ENCODE peak calls at places on chromosomes 16 and 17, in eight cellular contexts. B is A549, A is NCI-H1694, K is RPMI7951, G is AML-193, S is endothelial cell, E is cardiac muscle cell, U is HT-29. L is an unnamed sample.

GRCh38 chr16:84088695-84089395 is 27.9 kb downstream of the MBTPS1 start:
- DNase-seq in B (no peak), A (peak), K (no peak), G (no peak), S (no peak), E (no peak), U (peak), L (no peak)

GRCh38 chr17:42251115-42251514 is 25.1 kb downstream of the STAT5B start:
- DNase-seq in B (peak), A (no peak), K (peak), G (peak), S (no peak), E (peak), U (peak), L (peak)

GRCh38 chr17:9189870-9190269 is 168.6 kb downstream of the NTN1 start:
- DNase-seq in B (no peak), A (no peak), K (no peak), G (no peak), S (no peak), E (no peak), U (no peak), L (no peak)

GRCh38 chr17:79294459-79295071 is 219.9 kb downstream of the ENGASE start:
- DNase-seq in B (peak), A (no peak), K (peak), G (no peak), S (peak), E (peak), U (peak), L (peak)

GRCh38 chr17:79803997-79804855 is 7.3 kb upstream of the CBX8 start:
- DNase-seq in B (no peak), A (no peak), K (peak), G (no peak), S (no peak), E (no peak), U (no peak), L (peak)

GRCh38 chr16:28876016-28876659 is 2.1 kb upstream of the ATP2A1 start:
- DNase-seq in B (no peak), A (no peak), K (no peak), G (no peak), S (no peak), E (no peak), U (no peak), L (no peak)

GRCh38 chr16:62036101-62036806 is at the start of gene CDH8:
- DNase-seq in B (no peak), A (no peak), K (no peak), G (no peak), S (peak), E (no peak), U (no peak), L (no peak)

GRCh38 chr17:43352579-43352978 is 46.2 kb upstream of the ARL4D start:
- DNase-seq in B (no peak), A (no peak), K (no peak), G (no peak), S (no peak), E (no peak), U (no peak), L (no peak)

GRCh38 chr16:79194291-79194690 is 406.2 kb downstream of the MAF start:
- DNase-seq in B (no peak), A (no peak), K (no peak), G (no peak), S (no peak), E (no peak), U (no peak), L (no peak)

GRCh38 chr16:84277244-84277823 is 17.3 kb upstream of the WFDC1 start:
- DNase-seq in B (peak), A (peak), K (peak), G (peak), S (peak), E (peak), U (peak), L (peak)

GRCh38 chr16:59039066-59039465 is 304.9 kb upstream of the GOT2 start:
- DNase-seq in B (no peak), A (no peak), K (no peak), G (no peak), S (no peak), E (no peak), U (no peak), L (no peak)

GRCh38 chr17:46106966-46107644 is 86.1 kb downstream of the KANSL1 start:
- DNase-seq in B (no peak), A (no peak), K (no peak), G (no peak), S (no peak), E (peak), U (no peak), L (no peak)

GRCh38 chr16:89116341-89117238 is 22.9 kb downstream of the ACSF3 start:
- DNase-seq in B (no peak), A (no peak), K (no peak), G (no peak), S (no peak), E (no peak), U (no peak), L (no peak)

GRCh38 chr16:69171325-69172095 is 15.5 kb upstream of the SNTB2 start:
- DNase-seq in B (no peak), A (no peak), K (peak), G (no peak), S (no peak), E (peak), U (no peak), L (peak)

GRCh38 chr16:3983081-3983520 is 102.6 kb upstream of the CREBBP start:
- DNase-seq in B (peak), A (peak), K (peak), G (peak), S (peak), E (peak), U (peak), L (peak)

L was measured in Kasumi-1.